ENCODE peak calls at places on chromosome 9, in five cellular contexts. G is IMR-90, H is H9, P is H1, D is trophoblast cell. X is an unnamed sample.

GRCh38 chr9:104177003-104177611 is 83.0 kb downstream of the SMC2 start:
- DNase-seq in G (no peak), H (no peak), P (no peak), D (peak), X (no peak)

GRCh38 chr9:38024036-38024681 is 44.9 kb downstream of the SHB start:
- DNase-seq in G (peak), H (peak), P (no peak), D (peak), X (peak)

GRCh38 chr9:78898239-78898638 is 601.3 kb downstream of the PSAT1 start:
- DNase-seq in G (peak), H (no peak), P (no peak), D (no peak), X (no peak)

GRCh38 chr9:72592501-72593403 is 71.3 kb downstream of the TMC1 start:
- DNase-seq in G (peak), H (peak), P (peak), D (peak), X (peak)

GRCh38 chr9:35333551-35333950 is 156.4 kb upstream of the RUSC2 start:
- DNase-seq in G (peak), H (no peak), P (no peak), D (peak), X (peak)

GRCh38 chr9:79583957-79584654 is 12.3 kb downstream of the TLE4 start:
- DNase-seq in G (no peak), H (no peak), P (no peak), D (peak), X (no peak)

GRCh38 chr9:125142560-125143376 is 560 bp downstream of the SCAI start:
- DNase-seq in G (no peak), H (peak), P (peak), D (no peak), X (no peak)

GRCh38 chr9:116494815-116495634 is 192.1 kb upstream of the TRIM32 start:
- DNase-seq in G (no peak), H (peak), P (peak), D (peak), X (no peak)

GRCh38 chr9:74095925-74096324 is 401.2 kb upstream of the RORB start:
- DNase-seq in G (no peak), H (no peak), P (no peak), D (no peak), X (no peak)

GRCh38 chr9:86943223-86943870 is 4.0 kb downstream of the GAS1 start:
- DNase-seq in G (no peak), H (no peak), P (no peak), D (no peak), X (peak)

GRCh38 chr9:12916037-12916436 is 141.2 kb downstream of the LURAP1L start:
- DNase-seq in G (peak), H (no peak), P (no peak), D (no peak), X (peak)

GRCh38 chr9:125176632-125177031 is 13.0 kb downstream of the PPP6C start:
- DNase-seq in G (no peak), H (no peak), P (no peak), D (peak), X (no peak)

GRCh38 chr9:78296208-78296892 is 575 bp upstream of the PSAT1 start:
- DNase-seq in G (peak), H (peak), P (peak), D (peak), X (peak)

GRCh38 chr9:81499021-81499454 is 190.3 kb downstream of the TLE1 start:
- DNase-seq in G (peak), H (no peak), P (no peak), D (peak), X (peak)

GRCh38 chr9:7342229-7342628 is 457.3 kb downstream of the DMAC1 start:
- DNase-seq in G (no peak), H (no peak), P (no peak), D (no peak), X (no peak)

GRCh38 chr9:116589392-116590354 is 97.4 kb upstream of the TRIM32 start:
- DNase-seq in G (peak), H (peak), P (peak), D (peak), X (peak)

GRCh38 chr9:120905794-120906248 is 20.8 kb downstream of the TRAF1 start:
- DNase-seq in G (no peak), H (no peak), P (no peak), D (no peak), X (no peak)

GRCh38 chr9:120902286-120902685 is 24.3 kb downstream of the TRAF1 start:
- DNase-seq in G (no peak), H (no peak), P (no peak), D (no peak), X (no peak)

GRCh38 chr9:120904061-120904998 is 22.3 kb downstream of the TRAF1 start:
- DNase-seq in G (no peak), H (no peak), P (no peak), D (no peak), X (no peak)

GRCh38 chr9:120902824-120903608 is 23.6 kb downstream of the TRAF1 start:
- DNase-seq in G (no peak), H (no peak), P (no peak), D (no peak), X (no peak)

GRCh38 chr9:120904999-120905793 is 21.4 kb downstream of the TRAF1 start:
- DNase-seq in G (no peak), H (no peak), P (no peak), D (no peak), X (no peak)
- H3K23ac ChIP-seq in G (no peak), H (no peak), P (no peak), D (no peak), X (no peak)

GRCh38 chr9:135253305-135254004 is 166.0 kb downstream of the OLFM1 start:
- DNase-seq in G (no peak), H (peak), P (peak), D (no peak), X (no peak)
- H3K23ac ChIP-seq in G (no peak), H (no peak), P (no peak), D (no peak), X (no peak)

DNA sequence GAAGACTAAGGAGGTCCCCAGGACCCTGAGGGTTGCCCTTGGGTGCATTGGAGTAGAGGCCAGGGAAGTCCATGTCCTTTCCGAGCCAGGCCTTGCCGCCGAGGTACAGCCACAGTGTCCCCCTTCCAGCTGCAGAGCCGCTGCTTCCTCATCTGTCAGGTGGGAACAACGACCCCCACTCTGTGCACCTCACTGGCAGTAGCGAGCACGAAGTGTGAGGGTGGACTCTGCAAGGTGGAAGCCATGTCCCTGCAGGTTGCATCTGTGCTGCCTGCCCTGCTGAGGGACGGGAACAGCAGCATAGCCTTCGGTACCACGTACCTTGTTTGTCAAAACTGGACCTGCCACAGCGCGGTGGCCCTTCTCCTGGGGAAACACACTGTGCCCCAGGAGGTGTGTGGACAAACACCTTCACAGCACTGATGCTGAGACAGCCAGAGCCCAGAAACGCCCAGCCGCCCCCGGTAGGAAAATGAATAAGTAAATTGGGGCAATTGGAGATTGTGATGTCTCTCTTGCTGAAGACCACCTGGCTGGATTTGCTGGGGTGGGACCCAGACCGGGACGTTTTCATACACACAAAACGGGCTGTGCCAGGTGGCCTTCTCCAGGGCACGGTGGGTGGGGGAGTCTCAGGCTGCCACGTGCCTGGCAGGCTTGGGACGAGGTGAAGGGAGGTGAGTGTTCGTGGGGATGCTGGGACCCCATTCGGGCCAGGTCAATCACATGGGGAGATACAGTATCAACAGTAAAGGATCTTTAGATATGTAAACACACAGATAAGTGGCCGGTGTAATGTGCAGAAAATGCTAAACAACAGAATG is 157.3 kb downstream of the RXRA start:
- DNase-seq in G (no peak), H (no peak), P (no peak), D (no peak), X (no peak)
- H3K23ac ChIP-seq in G (no peak), H (no peak), P (no peak), D (no peak), X (no peak)

DNA sequence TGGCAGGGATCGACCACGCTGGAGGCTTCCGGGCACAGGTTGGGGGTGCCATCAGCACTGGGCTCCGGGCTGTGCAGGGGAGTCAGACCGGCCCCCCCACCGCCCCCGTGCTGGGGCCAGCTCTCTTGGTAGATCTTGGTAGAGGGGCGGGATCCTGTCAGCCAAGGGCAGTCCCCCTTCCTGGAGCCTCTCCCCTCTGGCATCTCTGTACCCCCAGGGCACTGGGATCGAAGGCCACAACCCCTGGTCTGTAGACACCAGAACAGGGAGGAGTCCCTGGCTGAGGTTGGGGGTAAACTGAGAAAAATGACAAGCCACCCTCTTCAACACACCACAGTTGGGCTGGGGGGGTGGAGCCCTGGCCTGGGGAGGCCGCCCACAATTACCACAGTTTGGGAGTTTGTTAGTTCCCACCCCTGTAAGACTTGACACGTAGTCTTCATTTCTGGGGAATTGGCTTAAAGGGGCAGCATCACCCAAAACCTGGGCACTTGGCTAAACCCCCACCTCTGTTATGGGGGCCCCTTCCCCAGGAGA is 885 bp downstream of the CERCAM start:
- DNase-seq in G (no peak), H (no peak), P (peak), D (peak), X (no peak)
- H3K23ac ChIP-seq in G (peak), H (no peak), P (no peak), D (no peak), X (no peak)

GRCh38 chr9:111502506-111502905 is 18.3 kb upstream of the ECPAS start:
- DNase-seq in G (no peak), H (no peak), P (no peak), D (no peak), X (no peak)

GRCh38 chr9:111501648-111502047 is 17.5 kb upstream of the ECPAS start:
- DNase-seq in G (no peak), H (peak), P (no peak), D (no peak), X (no peak)

GRCh38 chr9:111501005-111501562 is 16.9 kb upstream of the ECPAS start:
- DNase-seq in G (no peak), H (no peak), P (no peak), D (no peak), X (no peak)
- H3K23ac ChIP-seq in G (no peak), H (no peak), P (no peak), D (no peak), X (no peak)